ENCODE peak calls at places on chromosomes 3 and 15, in six cellular contexts. V is left ventricle myocardium inferior; L is heart left ventricle; S is HepG2; C is right cardiac atrium; A is CD8-positive, alpha-beta memory T cell. U is an unnamed sample.

GRCh38 chr15:31848621-31849020 is 181.7 kb upstream of the CHRNA7 start:
- DNase-seq in L (no peak), V (no peak), A (no peak), S (no peak), C (no peak), U (no peak)

GRCh38 chr15:31051646-31052045 is 49.9 kb downstream of the TRPM1 start:
- DNase-seq in V (no peak), A (no peak), C (no peak), L (no peak), S (no peak), U (no peak)

GRCh38 chr3:176554791-176555330 is 642.4 kb downstream of the TBL1XR1 start:
- DNase-seq in C (no peak), A (no peak), S (no peak), V (no peak), L (no peak), U (no peak)

GRCh38 chr3:140848675-140849074 is 93.0 kb upstream of the SLC25A36 start:
- DNase-seq in C (no peak), V (no peak), L (no peak), A (no peak), S (no peak), U (no peak)

GRCh38 chr3:187291001-187291511 is 481 bp downstream of the MASP1 start:
- DNase-seq in V (no peak), C (peak; percentile 50), L (peak; percentile 25), S (no peak), A (no peak), U (no peak)

GRCh38 chr15:44193651-44194396 is 1.2 kb downstream of the FRMD5 start:
- DNase-seq in S (no peak), A (peak; percentile 3), V (no peak), C (no peak), L (no peak), U (no peak)

GRCh38 chr15:77075528-77075927 is 4.6 kb upstream of the TSPAN3 start:
- DNase-seq in L (no peak), S (peak; percentile 19), A (no peak), C (no peak), V (no peak), U (no peak)

GRCh38 chr3:179503640-179504039 is 52.4 kb upstream of the GNB4 start:
- DNase-seq in A (no peak), S (no peak), V (no peak), C (no peak), L (no peak), U (no peak)

GRCh38 chr15:32790352-32790999 is 72.7 kb downstream of the GREM1 start:
- DNase-seq in V (no peak), S (peak; percentile 24), L (no peak), A (no peak), C (no peak), U (no peak)

GRCh38 chr15:63351170-63351569 is 30.5 kb downstream of the CA12 start:
- DNase-seq in C (no peak), V (no peak), S (no peak), L (no peak), A (no peak), U (no peak)

GRCh38 chr3:123522666-123523412 is 62.0 kb downstream of the HACD2 start:
- DNase-seq in S (no peak), L (no peak), C (peak; percentile 52), A (peak; percentile 4), V (peak; percentile 31), U (peak; percentile 67)

GRCh38 chr15:90701880-90702630 is 15.1 kb upstream of the BLM start:
- DNase-seq in S (no peak), A (no peak), V (peak; percentile 33), C (peak; percentile 69), L (peak; percentile 23), U (no peak)

GRCh38 chr3:52503788-52504424 is 8.8 kb downstream of the STAB1 start:
- DNase-seq in A (no peak), L (no peak), V (no peak), C (no peak), S (no peak), U (no peak)

GRCh38 chr3:136882575-136882974 is 20.6 kb downstream of the NCK1 start:
- DNase-seq in S (no peak), L (no peak), A (no peak), C (no peak), V (no peak), U (no peak)

GRCh38 chr3:113270096-113270495 is 58.7 kb downstream of the BOC start:
- DNase-seq in C (no peak), V (no peak), L (no peak), A (no peak), S (no peak), U (no peak)

GRCh38 chr15:59379524-59379923 is 6.9 kb upstream of the MYO1E start:
- DNase-seq in A (no peak), L (no peak), S (no peak), C (no peak), V (no peak), U (no peak)

GRCh38 chr15:81296673-81297072 is 27.3 kb downstream of the STARD5 start:
- DNase-seq in V (peak; percentile 47), A (peak; percentile 83), C (no peak), L (peak; percentile 53), S (no peak), U (peak; percentile 58)

DNA sequence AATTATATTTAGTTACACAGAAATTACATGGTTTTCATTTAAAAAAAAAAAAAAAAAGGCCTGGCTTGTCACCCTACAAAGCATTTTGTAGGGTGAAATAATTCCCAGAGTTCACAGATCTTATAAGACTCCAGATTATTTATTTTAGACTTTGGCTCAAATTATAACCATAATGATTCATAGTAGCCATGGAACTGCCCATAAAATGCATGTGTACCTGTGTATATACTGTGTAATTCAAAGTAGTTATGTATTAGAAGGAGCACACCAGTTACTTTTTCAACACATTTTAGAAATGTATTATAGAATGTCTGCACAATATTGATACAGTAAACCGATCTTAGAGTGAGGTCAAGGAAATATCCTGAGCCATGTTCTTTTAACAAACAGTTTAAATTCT is 975.6 kb downstream of the GBE1 start:
- DNase-seq in C (no peak), L (no peak), S (no peak), A (no peak), V (no peak), U (no peak)
- H3K4me3 ChIP-seq in C (no peak overlapping the region), L (no peak overlapping the region), S (no peak overlapping the region), A (no peak overlapping the region), V (no peak overlapping the region), U (no peak overlapping the region)

GRCh38 chr15:96311639-96312038 is 18.9 kb upstream of the NR2F2 start:
- DNase-seq in A (no peak), V (no peak), S (no peak), C (no peak), L (no peak), U (no peak)
- H3K4me3 ChIP-seq in A (no peak overlapping the region), V (no peak overlapping the region), S (no peak overlapping the region), C (no peak overlapping the region), L (no peak overlapping the region), U (no peak overlapping the region)

GRCh38 chr3:12875857-12876451 is 34.6 kb upstream of the RPL32 start:
- DNase-seq in C (peak; percentile 80), L (peak; percentile 31), S (no peak), A (no peak), V (peak; percentile 45), U (no peak)
- H3K4me3 ChIP-seq in C (no peak overlapping the region), L (peak overlapping the region; percentile 24), S (no peak overlapping the region), A (no peak overlapping the region), V (peak overlapping the region; percentile 59), U (peak overlapping the region; percentile 37)

DNA sequence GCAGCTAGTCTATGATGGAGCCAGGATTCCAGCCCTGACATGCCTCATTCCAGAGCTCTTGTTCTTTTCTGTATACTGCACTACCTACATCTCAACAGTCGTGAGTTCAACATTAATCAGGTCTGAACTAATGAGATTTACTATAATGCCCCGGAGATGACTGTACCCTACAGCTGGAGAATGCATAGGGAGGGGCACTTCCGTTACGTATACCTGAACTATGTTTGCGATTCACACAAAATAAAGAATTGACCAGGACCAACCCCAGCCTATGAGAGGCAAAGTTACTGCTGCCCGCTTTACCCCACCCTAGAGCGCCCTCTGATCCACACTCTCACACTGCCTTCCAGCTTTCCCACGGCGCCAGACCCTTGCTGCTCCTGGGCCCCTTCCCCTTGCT is 97.0 kb downstream of the IGF2BP2 start:
- DNase-seq in A (no peak), V (no peak), S (no peak), L (no peak), C (no peak), U (no peak)
- H3K4me3 ChIP-seq in A (no peak overlapping the region), V (no peak overlapping the region), S (no peak overlapping the region), L (no peak overlapping the region), C (no peak overlapping the region), U (no peak overlapping the region)

DNA sequence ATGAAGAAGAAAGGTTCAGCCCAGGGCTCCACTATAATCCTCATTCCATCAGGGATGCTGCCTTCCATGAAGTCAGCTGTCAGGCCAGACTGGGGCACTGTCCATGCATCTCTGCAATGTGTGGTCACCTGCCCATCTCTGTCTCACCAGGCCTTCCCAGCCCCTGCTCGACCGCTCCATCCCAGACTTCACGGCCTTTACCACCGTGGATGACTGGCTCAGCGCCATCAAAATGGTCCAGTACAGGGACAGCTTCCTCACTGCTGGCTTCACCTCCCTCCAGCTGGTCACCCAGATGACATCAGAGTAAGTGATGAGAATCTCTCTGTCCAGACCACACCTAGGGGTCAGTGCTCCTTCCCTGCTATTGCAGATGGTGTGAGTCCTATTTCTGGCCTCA is 454.1 kb downstream of the EPHB1 start:
- DNase-seq in C (no peak), L (no peak), A (no peak), S (no peak), V (no peak), U (no peak)
- H3K4me3 ChIP-seq in C (no peak overlapping the region), L (no peak overlapping the region), A (no peak overlapping the region), S (no peak overlapping the region), V (no peak overlapping the region), U (no peak overlapping the region)

U was measured in suprapubic skin.